ENCODE peak calls at places on chromosomes 3 and 15, in four cellular contexts. Q, U, L and F are unnamed samples.

GRCh38 chr3:29065211-29065785 is 215.6 kb upstream of the RBMS3 start:
- DNase-seq in Q (peak; percentile 61), U (peak; percentile 34), L (peak; percentile 41), F (no peak)

GRCh38 chr3:65433480-65433879 is 605.2 kb downstream of the MAGI1 start:
- DNase-seq in Q (no peak), L (no peak), U (no peak), F (no peak)

GRCh38 chr3:100891033-100891432 is 102.2 kb downstream of the ABI3BP start:
- DNase-seq in U (no peak), Q (no peak), L (no peak), F (no peak)

GRCh38 chr3:119759962-119760361 is 21.9 kb upstream of the NR1I2 start:
- DNase-seq in L (no peak), Q (no peak), U (no peak), F (no peak)

GRCh38 chr15:43196760-43197548 is 11.8 kb downstream of the CCNDBP1 start:
- DNase-seq in Q (no peak), L (no peak), U (no peak), F (no peak)

GRCh38 chr3:16506451-16506850 is 7.0 kb downstream of the RFTN1 start:
- DNase-seq in L (no peak), U (no peak), Q (no peak), F (no peak)

GRCh38 chr3:155182467-155182866 is 102.3 kb downstream of the MME start:
- DNase-seq in L (no peak), Q (no peak), U (no peak), F (no peak)

GRCh38 chr15:58738051-58738707 is 11.3 kb downstream of the ADAM10 start:
- DNase-seq in Q (no peak), L (no peak), U (no peak), F (no peak)

GRCh38 chr3:49616491-49616941 is 57.6 kb upstream of the APEH start:
- DNase-seq in L (no peak), Q (no peak), U (no peak), F (peak; percentile 64)

GRCh38 chr15:77139312-77139711 is 68.4 kb upstream of the TSPAN3 start:
- DNase-seq in L (no peak), U (no peak), Q (no peak), F (no peak)

DNA sequence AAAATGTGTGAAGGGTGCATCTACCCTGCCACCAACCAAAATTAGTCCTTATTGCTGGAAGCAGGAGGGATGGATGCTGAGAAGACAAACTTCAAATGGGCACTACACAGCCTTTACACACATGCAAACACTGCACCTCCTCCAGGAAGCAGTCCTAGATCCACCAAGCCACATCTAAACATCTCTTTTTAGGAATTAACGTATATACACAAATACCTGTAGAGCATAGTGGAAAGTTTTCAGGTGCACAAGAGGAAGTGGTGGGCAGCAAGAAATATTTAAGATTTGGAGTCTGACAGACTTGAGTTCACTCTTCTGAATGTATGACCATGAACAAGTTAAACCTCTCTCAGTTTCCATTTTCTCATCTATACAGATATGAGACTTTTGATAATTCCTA is 456.6 kb upstream of the PROK2 start:
- DNase-seq in Q (no peak), L (no peak), U (no peak), F (no peak)
- TF ChIP-seq POLR2A in Q (no peak), L (no peak), U (no peak), F (no peak)

DNA sequence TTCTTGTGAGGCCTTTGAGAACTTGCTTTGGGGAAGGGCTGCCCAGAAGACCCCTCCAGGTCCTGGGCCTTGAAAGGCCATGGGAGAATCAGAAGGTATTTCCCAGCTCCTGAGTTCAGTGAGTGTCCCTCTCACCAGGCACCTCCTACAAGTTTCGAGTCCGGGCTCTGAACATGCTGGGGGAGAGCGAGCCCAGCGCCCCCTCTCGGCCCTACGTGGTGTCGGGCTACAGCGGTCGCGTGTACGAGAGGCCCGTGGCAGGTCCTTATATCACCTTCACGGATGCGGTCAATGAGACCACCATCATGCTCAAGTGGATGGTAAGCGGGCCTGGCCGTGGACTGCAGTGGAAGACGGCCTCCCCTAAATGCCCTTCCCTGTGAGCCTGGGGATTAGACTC is 68.3 kb downstream of the BOC start:
- DNase-seq in L (no peak), U (no peak), Q (no peak), F (no peak)
- TF ChIP-seq CTCF in L (no peak), U (peak; percentile 31), Q (no peak), F (no peak)

GRCh38 chr3:18443670-18444596 is 18.8 kb upstream of the SATB1 start:
- DNase-seq in U (no peak), Q (peak; percentile 20), L (peak; percentile 20), F (no peak)

GRCh38 chr3:18444597-18445420 is 19.7 kb upstream of the SATB1 start:
- DNase-seq in U (no peak), L (peak; percentile 66), Q (peak; percentile 78), F (no peak)

GRCh38 chr3:18447720-18448119 is 22.6 kb upstream of the SATB1 start:
- DNase-seq in U (no peak), Q (no peak), L (no peak), F (no peak)

GRCh38 chr3:18445421-18446066 is 20.4 kb upstream of the SATB1 start:
- DNase-seq in Q (no peak), L (peak; percentile 21), U (no peak), F (no peak)

GRCh38 chr3:18446067-18446793 is 21.1 kb upstream of the SATB1 start:
- DNase-seq in Q (no peak), U (no peak), L (no peak), F (no peak)
- H3K4me3 ChIP-seq in Q (no peak overlapping the region), U (peak overlapping the region; percentile 63), L (no peak overlapping the region), F (peak overlapping the region; percentile 58)

DNA sequence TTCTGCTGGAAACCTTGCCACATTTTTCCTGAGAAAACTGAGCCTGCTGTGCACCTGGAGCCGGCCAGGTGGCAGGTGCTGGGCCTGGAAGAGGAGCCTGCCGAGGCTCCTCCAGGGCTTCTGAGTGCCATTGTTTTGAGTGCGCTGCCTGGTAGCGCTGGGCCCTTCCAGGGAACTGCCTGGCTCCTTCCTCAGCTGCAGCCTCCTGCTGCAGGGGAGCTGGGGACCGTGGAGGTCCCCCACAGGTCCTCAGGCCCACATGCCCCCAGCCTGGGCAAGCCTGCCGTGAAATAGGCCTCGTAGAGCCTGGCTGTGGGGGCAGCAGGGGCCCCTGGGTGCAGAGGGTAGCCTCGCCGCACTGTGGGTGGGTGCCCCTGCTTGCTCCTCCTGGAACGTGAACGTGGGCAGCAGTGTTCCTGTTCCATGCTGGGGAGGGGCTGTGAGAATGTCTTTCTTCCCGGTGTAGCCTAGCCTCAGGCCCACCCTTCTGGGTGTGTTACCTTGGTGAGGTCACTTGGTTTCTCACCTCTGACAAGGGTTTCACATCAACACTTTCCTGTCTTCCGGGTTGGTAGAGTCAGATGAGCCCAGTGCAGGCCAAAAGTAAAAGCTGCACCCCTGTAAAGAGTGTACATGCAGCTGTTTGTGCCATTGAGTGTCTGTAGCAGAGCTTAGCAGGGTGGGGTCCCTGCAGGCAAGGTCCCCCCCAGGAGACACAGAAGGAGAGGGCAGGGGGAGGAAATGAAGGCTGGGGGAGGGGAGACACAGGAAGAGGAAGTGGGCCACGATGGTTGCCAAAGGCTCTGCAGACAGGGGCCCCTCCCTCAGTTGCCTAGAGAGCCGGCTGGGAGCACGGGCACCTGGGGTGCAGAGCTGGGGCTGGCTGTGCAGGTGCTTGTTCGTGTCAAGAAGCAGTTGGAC is 34.5 kb downstream of the KLF13 start:
- DNase-seq in U (no peak), Q (peak; percentile 59), L (no peak), F (no peak)
- TF ChIP-seq POLR2A in U (no peak), Q (no peak), L (no peak), F (no peak)

GRCh38 chr3:139520028-139520737 is 19.4 kb downstream of the RBP1 start:
- DNase-seq in L (no peak), U (no peak), Q (no peak), F (peak; percentile 67)
- TF ChIP-seq CTCF in L (no peak), U (peak; percentile 84), Q (peak; percentile 18), F (no peak)

GRCh38 chr15:87967951-87968350 is 288.6 kb downstream of the NTRK3 start:
- DNase-seq in Q (no peak), U (no peak), L (no peak), F (no peak)
- H3K4me3 ChIP-seq in Q (no peak overlapping the region), U (no peak overlapping the region), L (no peak overlapping the region), F (no peak overlapping the region)